ENCODE peak calls at places on chromosome 17, in five cellular contexts. One of them, this sample, is unnamed.

GRCh38 chr17:30550512-30551273 is 73.5 kb downstream of the GOSR1 start:
- DNase-seq in lower lobe of right lung: no peak
- DNase-seq in COLO829: peak
- DNase-seq in NCI-H2029 treated with DMSO at 0.1 percent for 48 hours: no peak
- DNase-seq in small intestine: no peak
- DNase-seq in this sample: no peak

GRCh38 chr17:43878260-43879082 is 28.9 kb downstream of the MPP2 start:
- DNase-seq in lower lobe of right lung: peak
- DNase-seq in NCI-H2029 treated with DMSO at 0.1 percent for 48 hours: no peak
- DNase-seq in COLO829: peak
- DNase-seq in small intestine: peak
- DNase-seq in this sample: peak

GRCh38 chr17:74424658-74425057 is 7.2 kb upstream of the GPRC5C start:
- DNase-seq in COLO829: no peak
- DNase-seq in small intestine: no peak
- DNase-seq in lower lobe of right lung: no peak
- DNase-seq in NCI-H2029 treated with DMSO at 0.1 percent for 48 hours: no peak
- DNase-seq in this sample: no peak

GRCh38 chr17:80877829-80878303 is 113.8 kb upstream of the CHMP6 start:
- DNase-seq in small intestine: no peak
- DNase-seq in COLO829: no peak
- DNase-seq in lower lobe of right lung: peak
- DNase-seq in NCI-H2029 treated with DMSO at 0.1 percent for 48 hours: no peak
- DNase-seq in this sample: no peak

GRCh38 chr17:10116676-10117075 is 81.7 kb downstream of the GAS7 start:
- DNase-seq in NCI-H2029 treated with DMSO at 0.1 percent for 48 hours: no peak
- DNase-seq in small intestine: no peak
- DNase-seq in COLO829: no peak
- DNase-seq in lower lobe of right lung: no peak
- DNase-seq in this sample: no peak

GRCh38 chr17:80887639-80888175 is 103.9 kb upstream of the CHMP6 start:
- DNase-seq in COLO829: no peak
- DNase-seq in lower lobe of right lung: peak
- DNase-seq in NCI-H2029 treated with DMSO at 0.1 percent for 48 hours: no peak
- DNase-seq in small intestine: no peak
- DNase-seq in this sample: no peak

GRCh38 chr17:56425483-56425882 is 168.0 kb upstream of the NOG start:
- DNase-seq in NCI-H2029 treated with DMSO at 0.1 percent for 48 hours: no peak
- DNase-seq in COLO829: no peak
- DNase-seq in lower lobe of right lung: no peak
- DNase-seq in small intestine: no peak
- DNase-seq in this sample: no peak

GRCh38 chr17:48539177-48539576 is 5.7 kb downstream of the HOXB2 start:
- DNase-seq in COLO829: no peak
- DNase-seq in NCI-H2029 treated with DMSO at 0.1 percent for 48 hours: no peak
- DNase-seq in small intestine: no peak
- DNase-seq in lower lobe of right lung: no peak
- DNase-seq in this sample: no peak

GRCh38 chr17:32875904-32876413 is 965 bp downstream of the MYO1D start:
- DNase-seq in small intestine: no peak
- DNase-seq in lower lobe of right lung: no peak
- DNase-seq in NCI-H2029 treated with DMSO at 0.1 percent for 48 hours: no peak
- DNase-seq in COLO829: no peak
- DNase-seq in this sample: no peak

GRCh38 chr17:17890773-17891759 is 54.3 kb upstream of the SREBF1 start:
- DNase-seq in small intestine: peak
- DNase-seq in COLO829: peak
- DNase-seq in NCI-H2029 treated with DMSO at 0.1 percent for 48 hours: peak
- DNase-seq in lower lobe of right lung: peak
- DNase-seq in this sample: peak

GRCh38 chr17:70871180-70871818 is 702.0 kb downstream of the KCNJ2 start:
- DNase-seq in lower lobe of right lung: no peak
- DNase-seq in small intestine: peak
- DNase-seq in COLO829: no peak
- DNase-seq in NCI-H2029 treated with DMSO at 0.1 percent for 48 hours: no peak
- DNase-seq in this sample: no peak

GRCh38 chr17:67570797-67571196 is 146.9 kb upstream of the NOL11 start:
- DNase-seq in lower lobe of right lung: no peak
- DNase-seq in NCI-H2029 treated with DMSO at 0.1 percent for 48 hours: no peak
- DNase-seq in COLO829: no peak
- DNase-seq in small intestine: no peak
- DNase-seq in this sample: peak

This sample was measured in ecto neural progenitor cell.